ENCODE peak calls at places on chromosomes 16 and 17, in nine cellular contexts. One of them, this sample, is unnamed.

GRCh38 chr16:55478827-55479559 is at the start of gene MMP2:
- DNase-seq in AG10803: peak
- DNase-seq in ascending aorta: no peak
- DNase-seq in RWPE1: peak
- DNase-seq in breast epithelium: no peak
- DNase-seq in AG04450: no peak
- DNase-seq in glutamatergic neuron: peak
- DNase-seq in lower leg skin: peak
- DNase-seq in foreskin fibroblast: peak
- DNase-seq in this sample: no peak

GRCh38 chr16:30369091-30369937 is 980 bp downstream of the TBC1D10B start:
- DNase-seq in AG10803: no peak
- DNase-seq in ascending aorta: no peak
- DNase-seq in RWPE1: no peak
- DNase-seq in breast epithelium: no peak
- DNase-seq in AG04450: no peak
- DNase-seq in glutamatergic neuron: peak
- DNase-seq in lower leg skin: no peak
- DNase-seq in foreskin fibroblast: no peak
- DNase-seq in this sample: no peak

GRCh38 chr16:66511615-66512500 is 38.1 kb downstream of the TK2 start:
- DNase-seq in AG10803: peak
- DNase-seq in ascending aorta: no peak
- DNase-seq in RWPE1: peak
- DNase-seq in breast epithelium: peak
- DNase-seq in AG04450: peak
- DNase-seq in glutamatergic neuron: peak
- DNase-seq in lower leg skin: peak
- DNase-seq in foreskin fibroblast: peak
- DNase-seq in this sample: no peak

GRCh38 chr16:67163164-67163902 is 1.2 kb upstream of the HSF4 start:
- DNase-seq in AG10803: peak
- DNase-seq in ascending aorta: no peak
- DNase-seq in RWPE1: no peak
- DNase-seq in breast epithelium: no peak
- DNase-seq in AG04450: no peak
- DNase-seq in glutamatergic neuron: peak
- DNase-seq in lower leg skin: peak
- DNase-seq in foreskin fibroblast: peak
- DNase-seq in this sample: no peak

GRCh38 chr17:57270801-57271245 is 14.5 kb downstream of the MSI2 start:
- DNase-seq in AG10803: no peak
- DNase-seq in ascending aorta: no peak
- DNase-seq in RWPE1: no peak
- DNase-seq in breast epithelium: no peak
- DNase-seq in AG04450: no peak
- DNase-seq in glutamatergic neuron: no peak
- DNase-seq in lower leg skin: no peak
- DNase-seq in foreskin fibroblast: no peak
- DNase-seq in this sample: no peak

GRCh38 chr16:9658157-9658556 is 524.1 kb downstream of the GRIN2A start:
- DNase-seq in AG10803: no peak
- DNase-seq in ascending aorta: no peak
- DNase-seq in RWPE1: no peak
- DNase-seq in breast epithelium: no peak
- DNase-seq in AG04450: no peak
- DNase-seq in glutamatergic neuron: no peak
- DNase-seq in lower leg skin: no peak
- DNase-seq in foreskin fibroblast: no peak
- DNase-seq in this sample: no peak

GRCh38 chr17:77772461-77772897 is 186.0 kb upstream of the TNRC6C start:
- DNase-seq in AG10803: peak
- DNase-seq in ascending aorta: no peak
- DNase-seq in RWPE1: peak
- DNase-seq in breast epithelium: no peak
- DNase-seq in AG04450: no peak
- DNase-seq in glutamatergic neuron: peak
- DNase-seq in lower leg skin: peak
- DNase-seq in foreskin fibroblast: no peak
- DNase-seq in this sample: peak

GRCh38 chr17:28030386-28030785 is 12.1 kb upstream of the NLK start:
- DNase-seq in AG10803: no peak
- DNase-seq in ascending aorta: no peak
- DNase-seq in RWPE1: no peak
- DNase-seq in breast epithelium: no peak
- DNase-seq in AG04450: no peak
- DNase-seq in glutamatergic neuron: no peak
- DNase-seq in lower leg skin: no peak
- DNase-seq in foreskin fibroblast: no peak
- DNase-seq in this sample: no peak

GRCh38 chr16:68776821-68777485 is 39.9 kb downstream of the CDH1 start:
- DNase-seq in AG10803: peak
- DNase-seq in ascending aorta: no peak
- DNase-seq in RWPE1: no peak
- DNase-seq in breast epithelium: no peak
- DNase-seq in AG04450: no peak
- DNase-seq in glutamatergic neuron: no peak
- DNase-seq in lower leg skin: no peak
- DNase-seq in foreskin fibroblast: no peak
- DNase-seq in this sample: no peak

GRCh38 chr16:74730049-74730683 is 29.5 kb upstream of the MLKL start:
- DNase-seq in AG10803: no peak
- DNase-seq in ascending aorta: no peak
- DNase-seq in RWPE1: peak
- DNase-seq in breast epithelium: peak
- DNase-seq in AG04450: no peak
- DNase-seq in glutamatergic neuron: no peak
- DNase-seq in lower leg skin: no peak
- DNase-seq in foreskin fibroblast: no peak
- DNase-seq in this sample: no peak

GRCh38 chr17:10295728-10296343 is 77.0 kb downstream of the MYH13 start:
- DNase-seq in AG10803: peak
- DNase-seq in ascending aorta: no peak
- DNase-seq in RWPE1: peak
- DNase-seq in breast epithelium: no peak
- DNase-seq in AG04450: no peak
- DNase-seq in glutamatergic neuron: peak
- DNase-seq in lower leg skin: peak
- DNase-seq in foreskin fibroblast: no peak
- DNase-seq in this sample: no peak

GRCh38 chr16:85393674-85394510 is 219.2 kb upstream of the GSE1 start:
- DNase-seq in AG10803: peak
- DNase-seq in ascending aorta: no peak
- DNase-seq in RWPE1: no peak
- DNase-seq in breast epithelium: no peak
- DNase-seq in AG04450: no peak
- DNase-seq in glutamatergic neuron: peak
- DNase-seq in lower leg skin: peak
- DNase-seq in foreskin fibroblast: no peak
- DNase-seq in this sample: peak

GRCh38 chr16:450800-451512 is 25.5 kb downstream of the RAB11FIP3 start:
- DNase-seq in AG10803: no peak
- DNase-seq in ascending aorta: no peak
- DNase-seq in RWPE1: no peak
- DNase-seq in breast epithelium: no peak
- DNase-seq in AG04450: no peak
- DNase-seq in glutamatergic neuron: no peak
- DNase-seq in lower leg skin: no peak
- DNase-seq in foreskin fibroblast: no peak
- DNase-seq in this sample: no peak

GRCh38 chr16:54244061-54244886 is 42.3 kb downstream of the IRX3 start:
- DNase-seq in AG10803: no peak
- DNase-seq in ascending aorta: no peak
- DNase-seq in RWPE1: no peak
- DNase-seq in breast epithelium: no peak
- DNase-seq in AG04450: no peak
- DNase-seq in glutamatergic neuron: no peak
- DNase-seq in lower leg skin: peak
- DNase-seq in foreskin fibroblast: no peak
- DNase-seq in this sample: no peak

GRCh38 chr17:82696916-82697807 is 1.3 kb downstream of the RAB40B start:
- DNase-seq in AG10803: no peak
- DNase-seq in ascending aorta: no peak
- DNase-seq in RWPE1: no peak
- DNase-seq in breast epithelium: no peak
- DNase-seq in AG04450: no peak
- DNase-seq in glutamatergic neuron: peak
- DNase-seq in lower leg skin: no peak
- DNase-seq in foreskin fibroblast: no peak
- DNase-seq in this sample: no peak

GRCh38 chr17:41518031-41518430 is 659 bp downstream of the KRT15 start:
- DNase-seq in AG10803: no peak
- DNase-seq in ascending aorta: no peak
- DNase-seq in RWPE1: no peak
- DNase-seq in breast epithelium: no peak
- DNase-seq in AG04450: no peak
- DNase-seq in glutamatergic neuron: no peak
- DNase-seq in lower leg skin: no peak
- DNase-seq in foreskin fibroblast: no peak
- DNase-seq in this sample: no peak

DNA sequence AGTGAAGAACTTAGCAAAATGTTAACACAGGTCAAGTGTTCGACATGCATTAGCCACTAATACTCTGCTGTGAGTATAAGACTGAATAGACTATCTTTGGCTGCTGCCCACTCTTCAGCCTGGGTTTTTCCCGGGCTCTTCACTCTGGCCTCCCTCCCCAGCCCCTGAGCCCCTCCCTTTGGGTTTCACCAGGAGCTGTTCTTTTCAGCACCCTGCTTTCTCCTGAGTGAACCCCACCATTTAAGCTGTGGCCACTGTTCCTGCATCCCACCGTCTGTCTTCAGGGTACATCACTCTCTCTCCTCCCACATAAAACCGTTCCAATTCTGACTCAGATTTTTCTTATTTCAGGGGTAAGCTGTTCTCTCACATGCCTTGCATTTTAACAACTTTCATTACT is 92.0 kb upstream of the ASIC2 start:
- DNase-seq in AG10803: no peak
- DNase-seq in ascending aorta: no peak
- DNase-seq in RWPE1: no peak
- DNase-seq in breast epithelium: no peak
- DNase-seq in AG04450: no peak
- DNase-seq in glutamatergic neuron: no peak
- DNase-seq in lower leg skin: no peak
- DNase-seq in foreskin fibroblast: no peak
- DNase-seq in this sample: no peak
- TF ChIP-seq CTCF in AG10803: no peak
- TF ChIP-seq CTCF in ascending aorta: no peak
- TF ChIP-seq CTCF in RWPE1: no peak
- TF ChIP-seq CTCF in breast epithelium: no peak
- TF ChIP-seq CTCF in AG04450: no peak
- TF ChIP-seq CTCF in glutamatergic neuron: no peak
- TF ChIP-seq CTCF in lower leg skin: no peak
- TF ChIP-seq CTCF in foreskin fibroblast: no peak
- TF ChIP-seq CTCF in this sample: no peak

GRCh38 chr17:78823282-78824046 is 17.1 kb downstream of the USP36 start:
- DNase-seq in AG10803: no peak
- DNase-seq in ascending aorta: no peak
- DNase-seq in RWPE1: no peak
- DNase-seq in breast epithelium: no peak
- DNase-seq in AG04450: no peak
- DNase-seq in glutamatergic neuron: no peak
- DNase-seq in lower leg skin: no peak
- DNase-seq in foreskin fibroblast: no peak
- DNase-seq in this sample: no peak
- TF ChIP-seq CTCF in AG10803: no peak
- TF ChIP-seq CTCF in ascending aorta: no peak
- TF ChIP-seq CTCF in RWPE1: no peak
- TF ChIP-seq CTCF in breast epithelium: no peak
- TF ChIP-seq CTCF in AG04450: peak
- TF ChIP-seq CTCF in glutamatergic neuron: peak
- TF ChIP-seq CTCF in lower leg skin: no peak
- TF ChIP-seq CTCF in foreskin fibroblast: peak
- TF ChIP-seq CTCF in this sample: no peak

GRCh38 chr16:11696266-11697012 is 28.2 kb downstream of the SNN start:
- DNase-seq in AG10803: no peak
- DNase-seq in ascending aorta: no peak
- DNase-seq in RWPE1: no peak
- DNase-seq in breast epithelium: no peak
- DNase-seq in AG04450: no peak
- DNase-seq in glutamatergic neuron: no peak
- DNase-seq in lower leg skin: peak
- DNase-seq in foreskin fibroblast: no peak
- DNase-seq in this sample: no peak

GRCh38 chr16:11700264-11701029 is 32.2 kb downstream of the SNN start:
- DNase-seq in AG10803: no peak
- DNase-seq in ascending aorta: no peak
- DNase-seq in RWPE1: no peak
- DNase-seq in breast epithelium: no peak
- DNase-seq in AG04450: no peak
- DNase-seq in glutamatergic neuron: no peak
- DNase-seq in lower leg skin: peak
- DNase-seq in foreskin fibroblast: no peak
- DNase-seq in this sample: no peak

GRCh38 chr16:11699234-11699894 is 31.1 kb downstream of the SNN start:
- DNase-seq in AG10803: no peak
- DNase-seq in ascending aorta: no peak
- DNase-seq in RWPE1: no peak
- DNase-seq in breast epithelium: no peak
- DNase-seq in AG04450: no peak
- DNase-seq in glutamatergic neuron: no peak
- DNase-seq in lower leg skin: peak
- DNase-seq in foreskin fibroblast: no peak
- DNase-seq in this sample: no peak

GRCh38 chr16:11697319-11697718 is 29.1 kb downstream of the SNN start:
- DNase-seq in AG10803: no peak
- DNase-seq in ascending aorta: no peak
- DNase-seq in RWPE1: no peak
- DNase-seq in breast epithelium: no peak
- DNase-seq in AG04450: no peak
- DNase-seq in glutamatergic neuron: no peak
- DNase-seq in lower leg skin: peak
- DNase-seq in foreskin fibroblast: no peak
- DNase-seq in this sample: no peak

DNA sequence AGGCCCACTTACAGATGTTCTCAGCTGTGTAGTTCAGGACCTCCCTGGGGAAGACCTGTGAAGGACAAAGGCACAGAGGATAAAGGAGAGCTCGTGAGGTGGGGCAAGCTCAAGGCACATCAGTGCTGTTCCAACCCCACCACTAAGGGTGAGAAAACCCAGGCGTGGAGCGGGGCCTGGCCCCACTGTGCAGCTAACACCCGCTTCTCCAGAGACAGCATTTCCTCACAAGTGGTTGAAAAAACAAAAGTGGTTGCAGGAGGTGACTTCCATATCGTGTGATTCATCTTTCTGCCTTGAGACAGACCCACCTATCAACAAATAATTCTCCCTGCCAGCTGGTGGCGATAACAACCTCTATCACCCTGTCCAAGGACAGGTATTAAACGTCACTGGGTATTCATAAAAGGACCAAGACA is 30.0 kb downstream of the SNN start:
- DNase-seq in AG10803: no peak
- DNase-seq in ascending aorta: no peak
- DNase-seq in RWPE1: peak
- DNase-seq in breast epithelium: no peak
- DNase-seq in AG04450: no peak
- DNase-seq in glutamatergic neuron: no peak
- DNase-seq in lower leg skin: peak
- DNase-seq in foreskin fibroblast: no peak
- DNase-seq in this sample: no peak
- TF ChIP-seq CTCF in AG10803: no peak
- TF ChIP-seq CTCF in ascending aorta: no peak
- TF ChIP-seq CTCF in RWPE1: no peak
- TF ChIP-seq CTCF in breast epithelium: no peak
- TF ChIP-seq CTCF in AG04450: peak
- TF ChIP-seq CTCF in glutamatergic neuron: no peak
- TF ChIP-seq CTCF in lower leg skin: no peak
- TF ChIP-seq CTCF in foreskin fibroblast: no peak
- TF ChIP-seq CTCF in this sample: no peak

GRCh38 chr17:45091778-45092425 is 30.8 kb downstream of the NMT1 start:
- DNase-seq in AG10803: peak
- DNase-seq in ascending aorta: no peak
- DNase-seq in RWPE1: no peak
- DNase-seq in breast epithelium: no peak
- DNase-seq in AG04450: no peak
- DNase-seq in glutamatergic neuron: no peak
- DNase-seq in lower leg skin: no peak
- DNase-seq in foreskin fibroblast: peak
- DNase-seq in this sample: no peak
- TF ChIP-seq CTCF in AG10803: no peak
- TF ChIP-seq CTCF in ascending aorta: no peak
- TF ChIP-seq CTCF in RWPE1: no peak
- TF ChIP-seq CTCF in breast epithelium: no peak
- TF ChIP-seq CTCF in AG04450: no peak
- TF ChIP-seq CTCF in glutamatergic neuron: no peak
- TF ChIP-seq CTCF in lower leg skin: no peak
- TF ChIP-seq CTCF in foreskin fibroblast: no peak
- TF ChIP-seq CTCF in this sample: no peak

This sample was measured in activated B cell treated with CpG ODN at 0.5 μM for 24 hours.